ENCODE peak calls at places on chromosomes 6 and 20, in six cellular contexts. D, J, R, W, K and Y are unnamed samples.

GRCh38 chr20:326645-327031 is 1.3 kb downstream of the SOX12 start:
- DNase-seq in D (no peak), J (no peak), R (peak; percentile 71), W (no peak), K (peak; percentile 66), Y (no peak)

GRCh38 chr20:47156431-47156841 is 200.1 kb downstream of the ZMYND8 start:
- DNase-seq in D (no peak), J (no peak), R (no peak), W (no peak), K (no peak), Y (no peak)

GRCh38 chr6:36642913-36643817 is 35.3 kb upstream of the CDKN1A start:
- DNase-seq in D (peak; percentile 82), J (no peak), R (no peak), W (peak; percentile 90), K (peak; percentile 96), Y (peak; percentile 96)

GRCh38 chr6:160133441-160134336 is 12.1 kb downstream of the SLC22A1 start:
- DNase-seq in D (no peak), J (no peak), R (no peak), W (no peak), K (no peak), Y (no peak)

GRCh38 chr6:137848672-137849071 is 18.4 kb upstream of the TNFAIP3 start:
- DNase-seq in D (no peak), J (no peak), R (no peak), W (no peak), K (no peak), Y (no peak)

GRCh38 chr20:2151805-2152727 is 50.4 kb downstream of the STK35 start:
- DNase-seq in D (no peak), J (no peak), R (no peak), W (no peak), K (peak; percentile 88), Y (peak; percentile 75)

GRCh38 chr6:14476793-14477531 is 359.4 kb downstream of the CD83 start:
- DNase-seq in D (no peak), J (no peak), R (no peak), W (no peak), K (peak; percentile 91), Y (peak; percentile 94)

GRCh38 chr6:116705917-116706316 is 24.9 kb downstream of the KPNA5 start:
- DNase-seq in D (no peak), J (no peak), R (no peak), W (no peak), K (no peak), Y (no peak)

GRCh38 chr20:62590301-62591121 is 51.8 kb upstream of the SLCO4A1 start:
- DNase-seq in D (no peak), J (no peak), R (no peak), W (peak; percentile 70), K (peak; percentile 96), Y (peak; percentile 82)

GRCh38 chr20:38256966-38257365 is 3.6 kb downstream of the KIAA1755 start:
- DNase-seq in D (no peak), J (no peak), R (no peak), W (no peak), K (no peak), Y (no peak)

GRCh38 chr20:43942661-43943285 is 28.1 kb downstream of the TOX2 start:
- DNase-seq in D (no peak), J (no peak), R (peak; percentile 90), W (no peak), K (peak; percentile 88), Y (peak; percentile 68)

GRCh38 chr6:32973144-32973854 is 4.9 kb downstream of the BRD2 start:
- DNase-seq in D (no peak), J (no peak), R (peak; percentile 63), W (peak; percentile 59), K (peak; percentile 75), Y (no peak)

GRCh38 chr20:32600681-32601237 is 15.6 kb upstream of the NOL4L start:
- DNase-seq in D (no peak), J (no peak), R (no peak), W (no peak), K (peak; percentile 68), Y (no peak)

GRCh38 chr6:39082310-39082709 is 32.7 kb downstream of the SAYSD1 start:
- DNase-seq in D (no peak), J (no peak), R (peak; percentile 11), W (no peak), K (no peak), Y (no peak)

GRCh38 chr20:43188861-43189613 is 669 bp downstream of the PTPRT start:
- DNase-seq in D (no peak), J (no peak), R (no peak), W (no peak), K (no peak), Y (no peak)

GRCh38 chr6:8939615-8940014 is 504.3 kb upstream of the SLC35B3 start:
- DNase-seq in D (no peak), J (no peak), R (peak; percentile 21), W (no peak), K (no peak), Y (no peak)
- H3K4me3 ChIP-seq in D (no peak overlapping the region), J (no peak overlapping the region), R (no peak overlapping the region), W (no peak overlapping the region), K (no peak overlapping the region), Y (no peak overlapping the region)

DNA sequence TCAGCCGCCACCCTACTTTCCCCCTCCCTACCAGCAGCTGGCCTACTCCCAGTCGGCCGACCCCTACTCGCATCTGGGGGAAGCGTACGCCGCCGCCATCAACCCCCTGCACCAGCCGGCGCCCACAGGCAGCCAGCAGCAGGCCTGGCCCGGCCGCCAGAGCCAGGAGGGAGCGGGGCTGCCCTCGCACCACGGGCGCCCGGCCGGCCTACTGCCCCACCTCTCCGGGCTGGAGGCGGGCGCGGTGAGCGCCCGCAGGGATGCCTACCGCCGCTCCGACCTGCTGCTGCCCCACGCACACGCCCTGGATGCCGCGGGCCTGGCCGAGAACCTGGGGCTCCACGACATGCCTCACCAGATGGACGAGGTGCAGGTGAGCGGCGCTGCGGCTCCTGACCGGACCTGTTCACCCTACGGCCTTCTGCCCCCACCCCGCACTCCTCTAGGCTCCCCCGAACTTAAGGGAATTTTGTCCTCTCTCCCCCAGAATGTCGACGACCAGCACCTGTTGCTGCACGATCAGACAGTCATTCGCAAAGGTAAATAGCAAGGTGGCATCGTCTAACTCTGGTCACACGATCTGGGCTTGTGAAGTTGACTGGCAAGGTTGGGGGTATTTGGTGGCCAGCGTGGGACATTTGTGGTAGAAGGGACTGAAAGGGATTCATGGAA is 2.3 kb downstream of the TFAP2C start:
- DNase-seq in D (no peak), J (no peak), R (no peak), W (no peak), K (no peak), Y (no peak)
- H3K4me3 ChIP-seq in D (no peak overlapping the region), J (peak overlapping the region; percentile 81), R (no peak overlapping the region), W (no peak overlapping the region), K (peak overlapping the region; percentile 96), Y (peak overlapping the region; percentile 2)

GRCh38 chr6:2948228-2949025 is 22.9 kb downstream of the SERPINB6 start:
- DNase-seq in D (no peak), J (no peak), R (no peak), W (peak; percentile 13), K (no peak), Y (no peak)

GRCh38 chr6:2949536-2950083 is 21.8 kb downstream of the SERPINB6 start:
- DNase-seq in D (no peak), J (no peak), R (no peak), W (peak; percentile 8), K (no peak), Y (no peak)

GRCh38 chr6:2945069-2945452 is 26.3 kb downstream of the SERPINB6 start:
- DNase-seq in D (no peak), J (no peak), R (no peak), W (no peak), K (no peak), Y (no peak)

GRCh38 chr6:2949121-2949520 is 22.2 kb downstream of the SERPINB6 start:
- DNase-seq in D (no peak), J (no peak), R (no peak), W (peak; percentile 10), K (no peak), Y (no peak)

GRCh38 chr6:2947424-2947823 is 23.9 kb downstream of the SERPINB6 start:
- DNase-seq in D (no peak), J (no peak), R (no peak), W (no peak), K (no peak), Y (no peak)
- H3K4me3 ChIP-seq in D (no peak overlapping the region), J (no peak overlapping the region), R (no peak overlapping the region), W (no peak overlapping the region), K (no peak overlapping the region), Y (no peak overlapping the region)

GRCh38 chr6:135753196-135753595 is 98.3 kb upstream of the PDE7B start:
- DNase-seq in D (no peak), J (no peak), R (no peak), W (no peak), K (no peak), Y (no peak)
- H3K4me3 ChIP-seq in D (no peak overlapping the region), J (no peak overlapping the region), R (no peak overlapping the region), W (no peak overlapping the region), K (no peak overlapping the region), Y (no peak overlapping the region)

DNA sequence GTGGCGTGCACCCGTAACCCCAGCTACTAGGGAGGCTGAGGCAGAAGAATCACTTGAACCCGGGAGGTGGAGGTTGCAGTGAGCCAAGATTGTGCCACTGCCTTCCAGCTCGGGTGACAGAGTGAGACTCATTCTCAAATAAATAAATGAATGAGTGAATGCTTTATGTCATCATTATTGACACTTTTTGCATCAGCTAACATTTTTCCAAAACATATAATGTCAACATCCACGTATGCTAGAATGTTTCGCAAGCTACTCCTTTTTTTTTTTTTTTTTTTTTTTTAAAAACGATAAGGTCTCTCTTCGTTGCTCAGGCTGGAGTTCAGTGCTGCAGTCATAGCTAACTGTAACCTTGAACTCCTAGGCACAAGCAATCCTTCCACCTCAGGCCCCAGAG is 72.2 kb downstream of the SENP6 start:
- DNase-seq in D (no peak), J (no peak), R (no peak), W (no peak), K (no peak), Y (peak; percentile 7)
- H3K4me3 ChIP-seq in D (no peak overlapping the region), J (no peak overlapping the region), R (no peak overlapping the region), W (no peak overlapping the region), K (no peak overlapping the region), Y (no peak overlapping the region)